ENCODE peak calls at places on chromosomes 1 and 21, in nine cellular contexts. One of them, this sample, is unnamed.

GRCh38 chr21:29376556-29376955 is 77.8 kb downstream of the BACH1 start:
- DNase-seq in CD14-positive monocyte: peak; percentile 57
- DNase-seq in progenitor cell of endocrine pancreas: no peak
- DNase-seq in astrocyte of the cerebellum: no peak
- DNase-seq in nephron progenitor cell: peak; percentile 16
- DNase-seq in IMR-90: no peak
- DNase-seq in mammary epithelial cell: no peak
- DNase-seq in type B pancreatic cell: no peak
- DNase-seq in cardiac muscle cell: peak; percentile 34
- DNase-seq in this sample: peak; percentile 23

GRCh38 chr1:178566187-178566586 is 53.3 kb downstream of the TEX35 start:
- DNase-seq in mammary epithelial cell: peak; percentile 58
- DNase-seq in type B pancreatic cell: no peak
- DNase-seq in CD14-positive monocyte: no peak
- DNase-seq in cardiac muscle cell: peak; percentile 10
- DNase-seq in IMR-90: peak; percentile 51
- DNase-seq in progenitor cell of endocrine pancreas: no peak
- DNase-seq in astrocyte of the cerebellum: no peak
- DNase-seq in nephron progenitor cell: no peak
- DNase-seq in this sample: no peak

GRCh38 chr1:8094481-8095241 is 68.6 kb upstream of the ERRFI1 start:
- DNase-seq in mammary epithelial cell: peak; percentile 67
- DNase-seq in astrocyte of the cerebellum: peak; percentile 70
- DNase-seq in progenitor cell of endocrine pancreas: no peak
- DNase-seq in IMR-90: peak; percentile 90
- DNase-seq in cardiac muscle cell: peak; percentile 74
- DNase-seq in CD14-positive monocyte: peak; percentile 51
- DNase-seq in nephron progenitor cell: no peak
- DNase-seq in type B pancreatic cell: no peak
- DNase-seq in this sample: no peak

GRCh38 chr1:160108888-160109662 is 6.5 kb upstream of the ATP1A2 start:
- DNase-seq in CD14-positive monocyte: peak; percentile 58
- DNase-seq in astrocyte of the cerebellum: peak; percentile 31
- DNase-seq in type B pancreatic cell: no peak
- DNase-seq in cardiac muscle cell: peak; percentile 74
- DNase-seq in progenitor cell of endocrine pancreas: no peak
- DNase-seq in mammary epithelial cell: no peak
- DNase-seq in nephron progenitor cell: peak; percentile 41
- DNase-seq in IMR-90: peak; percentile 52
- DNase-seq in this sample: no peak

GRCh38 chr1:5271264-5271663 is 616.9 kb downstream of the AJAP1 start:
- DNase-seq in progenitor cell of endocrine pancreas: no peak
- DNase-seq in mammary epithelial cell: no peak
- DNase-seq in cardiac muscle cell: no peak
- DNase-seq in type B pancreatic cell: no peak
- DNase-seq in nephron progenitor cell: no peak
- DNase-seq in astrocyte of the cerebellum: no peak
- DNase-seq in IMR-90: no peak
- DNase-seq in CD14-positive monocyte: no peak
- DNase-seq in this sample: no peak

GRCh38 chr1:53968125-53968513 is 22.0 kb downstream of the LRRC42 start:
- DNase-seq in progenitor cell of endocrine pancreas: no peak
- DNase-seq in astrocyte of the cerebellum: no peak
- DNase-seq in mammary epithelial cell: no peak
- DNase-seq in CD14-positive monocyte: no peak
- DNase-seq in type B pancreatic cell: no peak
- DNase-seq in nephron progenitor cell: no peak
- DNase-seq in IMR-90: peak; percentile 72
- DNase-seq in cardiac muscle cell: no peak
- DNase-seq in this sample: no peak

GRCh38 chr1:65958561-65959350 is 166.1 kb downstream of the PDE4B start:
- DNase-seq in astrocyte of the cerebellum: peak; percentile 49
- DNase-seq in CD14-positive monocyte: no peak
- DNase-seq in nephron progenitor cell: peak; percentile 29
- DNase-seq in type B pancreatic cell: no peak
- DNase-seq in cardiac muscle cell: peak; percentile 71
- DNase-seq in progenitor cell of endocrine pancreas: no peak
- DNase-seq in IMR-90: peak; percentile 60
- DNase-seq in mammary epithelial cell: peak; percentile 31
- DNase-seq in this sample: no peak

GRCh38 chr1:97693601-97694000 is 227.2 kb downstream of the DPYD start:
- DNase-seq in progenitor cell of endocrine pancreas: no peak
- DNase-seq in astrocyte of the cerebellum: no peak
- DNase-seq in nephron progenitor cell: no peak
- DNase-seq in mammary epithelial cell: no peak
- DNase-seq in type B pancreatic cell: no peak
- DNase-seq in cardiac muscle cell: no peak
- DNase-seq in CD14-positive monocyte: no peak
- DNase-seq in IMR-90: no peak
- DNase-seq in this sample: no peak

GRCh38 chr1:208139434-208140086 is 104.6 kb downstream of the PLXNA2 start:
- DNase-seq in IMR-90: no peak
- DNase-seq in CD14-positive monocyte: no peak
- DNase-seq in type B pancreatic cell: no peak
- DNase-seq in mammary epithelial cell: no peak
- DNase-seq in progenitor cell of endocrine pancreas: no peak
- DNase-seq in nephron progenitor cell: no peak
- DNase-seq in cardiac muscle cell: no peak
- DNase-seq in astrocyte of the cerebellum: no peak
- DNase-seq in this sample: no peak

GRCh38 chr1:216095400-216095799 is 327.8 kb downstream of the USH2A start:
- DNase-seq in nephron progenitor cell: no peak
- DNase-seq in progenitor cell of endocrine pancreas: no peak
- DNase-seq in astrocyte of the cerebellum: no peak
- DNase-seq in mammary epithelial cell: no peak
- DNase-seq in type B pancreatic cell: no peak
- DNase-seq in CD14-positive monocyte: no peak
- DNase-seq in IMR-90: no peak
- DNase-seq in cardiac muscle cell: no peak
- DNase-seq in this sample: no peak

GRCh38 chr1:209886219-209886536 is 51.8 kb upstream of the SYT14 start:
- DNase-seq in IMR-90: no peak
- DNase-seq in astrocyte of the cerebellum: no peak
- DNase-seq in progenitor cell of endocrine pancreas: no peak
- DNase-seq in mammary epithelial cell: no peak
- DNase-seq in cardiac muscle cell: no peak
- DNase-seq in nephron progenitor cell: no peak
- DNase-seq in CD14-positive monocyte: no peak
- DNase-seq in type B pancreatic cell: no peak
- DNase-seq in this sample: no peak

GRCh38 chr1:230163205-230163604 is 96.2 kb downstream of the GALNT2 start:
- DNase-seq in progenitor cell of endocrine pancreas: no peak
- DNase-seq in type B pancreatic cell: no peak
- DNase-seq in cardiac muscle cell: peak; percentile 66
- DNase-seq in mammary epithelial cell: peak; percentile 12
- DNase-seq in nephron progenitor cell: no peak
- DNase-seq in CD14-positive monocyte: no peak
- DNase-seq in IMR-90: peak; percentile 87
- DNase-seq in astrocyte of the cerebellum: no peak
- DNase-seq in this sample: no peak

GRCh38 chr1:16375521-16376359 is 8.7 kb downstream of the SZRD1 start:
- DNase-seq in type B pancreatic cell: no peak
- DNase-seq in IMR-90: peak; percentile 78
- DNase-seq in cardiac muscle cell: peak; percentile 87
- DNase-seq in nephron progenitor cell: no peak
- DNase-seq in mammary epithelial cell: no peak
- DNase-seq in CD14-positive monocyte: no peak
- DNase-seq in progenitor cell of endocrine pancreas: no peak
- DNase-seq in astrocyte of the cerebellum: no peak
- DNase-seq in this sample: no peak

GRCh38 chr1:81690881-81691453 is 109.8 kb upstream of the ADGRL2 start:
- DNase-seq in mammary epithelial cell: no peak
- DNase-seq in CD14-positive monocyte: no peak
- DNase-seq in progenitor cell of endocrine pancreas: no peak
- DNase-seq in type B pancreatic cell: no peak
- DNase-seq in nephron progenitor cell: no peak
- DNase-seq in astrocyte of the cerebellum: no peak
- DNase-seq in cardiac muscle cell: no peak
- DNase-seq in IMR-90: no peak
- DNase-seq in this sample: no peak

GRCh38 chr21:16863541-16863940 is 649.3 kb upstream of the CXADR start:
- DNase-seq in mammary epithelial cell: no peak
- DNase-seq in CD14-positive monocyte: no peak
- DNase-seq in astrocyte of the cerebellum: no peak
- DNase-seq in IMR-90: no peak
- DNase-seq in type B pancreatic cell: no peak
- DNase-seq in cardiac muscle cell: no peak
- DNase-seq in progenitor cell of endocrine pancreas: no peak
- DNase-seq in nephron progenitor cell: no peak
- DNase-seq in this sample: no peak

DNA sequence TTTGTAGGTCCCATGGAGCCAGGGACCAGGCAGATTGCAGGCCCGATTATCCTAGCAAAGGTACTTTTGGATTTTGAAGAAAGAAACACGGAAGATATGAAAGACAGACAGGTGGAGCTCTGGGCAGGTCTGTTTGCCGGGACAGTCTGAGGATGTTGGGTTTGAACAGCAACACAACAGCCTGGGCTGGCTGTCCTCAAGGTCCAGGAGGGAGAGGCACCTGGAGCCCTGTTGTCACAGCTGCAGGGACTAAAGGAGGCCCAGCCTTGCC is 14.6 kb downstream of the H6PD start:
- DNase-seq in progenitor cell of endocrine pancreas: no peak
- DNase-seq in IMR-90: no peak
- DNase-seq in type B pancreatic cell: no peak
- DNase-seq in nephron progenitor cell: no peak
- DNase-seq in mammary epithelial cell: no peak
- DNase-seq in CD14-positive monocyte: no peak
- DNase-seq in cardiac muscle cell: no peak
- DNase-seq in astrocyte of the cerebellum: no peak
- DNase-seq in this sample: no peak
- TF ChIP-seq CTCF in progenitor cell of endocrine pancreas: no peak
- TF ChIP-seq CTCF in IMR-90: no peak
- TF ChIP-seq CTCF in type B pancreatic cell: no peak
- TF ChIP-seq CTCF in nephron progenitor cell: no peak
- TF ChIP-seq CTCF in mammary epithelial cell: no peak
- TF ChIP-seq CTCF in CD14-positive monocyte: no peak
- TF ChIP-seq CTCF in cardiac muscle cell: no peak
- TF ChIP-seq CTCF in astrocyte of the cerebellum: no peak
- TF ChIP-seq CTCF in this sample: no peak

GRCh38 chr1:205494119-205494518 is 10.3 kb upstream of the CDK18 start:
- DNase-seq in cardiac muscle cell: no peak
- DNase-seq in CD14-positive monocyte: no peak
- DNase-seq in progenitor cell of endocrine pancreas: no peak
- DNase-seq in mammary epithelial cell: no peak
- DNase-seq in type B pancreatic cell: no peak
- DNase-seq in astrocyte of the cerebellum: no peak
- DNase-seq in IMR-90: no peak
- DNase-seq in nephron progenitor cell: no peak
- DNase-seq in this sample: no peak

GRCh38 chr1:205491794-205492193 is 12.7 kb upstream of the CDK18 start:
- DNase-seq in progenitor cell of endocrine pancreas: no peak
- DNase-seq in cardiac muscle cell: no peak
- DNase-seq in CD14-positive monocyte: no peak
- DNase-seq in astrocyte of the cerebellum: no peak
- DNase-seq in nephron progenitor cell: no peak
- DNase-seq in IMR-90: no peak
- DNase-seq in mammary epithelial cell: no peak
- DNase-seq in type B pancreatic cell: no peak
- DNase-seq in this sample: no peak

GRCh38 chr1:205492201-205492667 is 12.2 kb upstream of the CDK18 start:
- DNase-seq in cardiac muscle cell: no peak
- DNase-seq in IMR-90: no peak
- DNase-seq in astrocyte of the cerebellum: no peak
- DNase-seq in nephron progenitor cell: no peak
- DNase-seq in CD14-positive monocyte: no peak
- DNase-seq in mammary epithelial cell: peak; percentile 21
- DNase-seq in type B pancreatic cell: no peak
- DNase-seq in progenitor cell of endocrine pancreas: no peak
- DNase-seq in this sample: no peak

GRCh38 chr1:205492774-205493173 is 11.7 kb upstream of the CDK18 start:
- DNase-seq in nephron progenitor cell: no peak
- DNase-seq in CD14-positive monocyte: no peak
- DNase-seq in astrocyte of the cerebellum: no peak
- DNase-seq in cardiac muscle cell: no peak
- DNase-seq in type B pancreatic cell: no peak
- DNase-seq in IMR-90: no peak
- DNase-seq in mammary epithelial cell: no peak
- DNase-seq in progenitor cell of endocrine pancreas: no peak
- DNase-seq in this sample: no peak

DNA sequence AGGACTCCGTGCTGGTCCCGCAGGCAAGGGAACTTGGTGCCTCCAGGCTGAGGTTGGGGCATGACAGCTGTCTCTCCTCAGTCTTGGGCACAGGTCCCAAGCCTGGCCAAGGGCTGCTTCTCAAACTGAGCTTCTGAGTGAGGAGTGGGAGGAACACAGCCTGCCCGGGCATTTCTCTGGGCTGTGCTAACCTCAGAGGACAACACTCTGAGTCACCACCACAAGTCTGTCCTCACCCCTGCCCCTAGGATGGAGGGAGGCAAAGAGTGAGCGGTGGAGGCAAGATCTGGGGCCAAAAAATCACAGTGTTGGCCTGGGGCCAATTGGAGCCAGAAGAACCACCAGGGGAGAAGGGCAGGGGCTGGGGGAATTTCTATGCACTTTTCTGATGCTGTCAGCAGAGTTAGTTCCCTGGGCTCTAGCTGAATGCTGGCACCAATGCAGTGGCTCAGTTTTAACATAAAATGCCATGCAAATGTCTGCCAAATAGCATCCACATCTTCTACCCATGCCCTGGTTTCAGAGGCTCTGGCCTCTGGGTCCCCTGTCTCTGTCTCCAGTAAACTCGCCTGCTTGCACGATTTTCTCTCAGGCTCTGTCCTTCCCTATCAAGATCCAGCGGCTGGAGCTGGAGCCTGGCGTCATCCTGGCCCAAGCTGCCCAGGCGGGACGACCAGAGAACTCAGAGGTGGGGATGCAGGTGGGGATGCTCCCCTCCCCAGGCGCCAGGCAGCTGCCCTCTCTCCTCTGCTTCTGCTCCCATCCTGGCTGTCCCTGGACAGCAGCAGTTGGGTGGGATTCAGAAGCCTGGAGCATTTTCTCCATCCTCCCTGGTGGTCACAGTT is 11.0 kb upstream of the CDK18 start:
- DNase-seq in mammary epithelial cell: peak; percentile 85
- DNase-seq in type B pancreatic cell: no peak
- DNase-seq in astrocyte of the cerebellum: peak; percentile 59
- DNase-seq in nephron progenitor cell: no peak
- DNase-seq in IMR-90: peak; percentile 56
- DNase-seq in cardiac muscle cell: peak; percentile 92
- DNase-seq in CD14-positive monocyte: peak; percentile 65
- DNase-seq in progenitor cell of endocrine pancreas: no peak
- DNase-seq in this sample: no peak
- TF ChIP-seq CTCF in mammary epithelial cell: no peak
- TF ChIP-seq CTCF in type B pancreatic cell: no peak
- TF ChIP-seq CTCF in astrocyte of the cerebellum: no peak
- TF ChIP-seq CTCF in nephron progenitor cell: no peak
- TF ChIP-seq CTCF in IMR-90: no peak
- TF ChIP-seq CTCF in cardiac muscle cell: no peak
- TF ChIP-seq CTCF in CD14-positive monocyte: no peak
- TF ChIP-seq CTCF in progenitor cell of endocrine pancreas: no peak
- TF ChIP-seq CTCF in this sample: no peak

GRCh38 chr1:157377216-157377821 is 175.0 kb downstream of the FCRL5 start:
- DNase-seq in type B pancreatic cell: no peak
- DNase-seq in IMR-90: peak; percentile 6
- DNase-seq in astrocyte of the cerebellum: no peak
- DNase-seq in cardiac muscle cell: peak; percentile 38
- DNase-seq in mammary epithelial cell: peak; percentile 37
- DNase-seq in CD14-positive monocyte: no peak
- DNase-seq in progenitor cell of endocrine pancreas: peak; percentile 49
- DNase-seq in nephron progenitor cell: peak; percentile 67
- DNase-seq in this sample: peak; percentile 40
- TF ChIP-seq CTCF in type B pancreatic cell: peak; percentile 73
- TF ChIP-seq CTCF in IMR-90: peak; percentile 64
- TF ChIP-seq CTCF in astrocyte of the cerebellum: peak; percentile 74
- TF ChIP-seq CTCF in cardiac muscle cell: peak; percentile 66
- TF ChIP-seq CTCF in mammary epithelial cell: peak; percentile 63
- TF ChIP-seq CTCF in CD14-positive monocyte: peak; percentile 90
- TF ChIP-seq CTCF in progenitor cell of endocrine pancreas: peak; percentile 61
- TF ChIP-seq CTCF in nephron progenitor cell: peak; percentile 53
- TF ChIP-seq CTCF in this sample: peak; percentile 78

GRCh38 chr1:17439250-17440073 is at the start of gene RCC2:
- DNase-seq in progenitor cell of endocrine pancreas: peak; percentile 52
- DNase-seq in astrocyte of the cerebellum: peak; percentile 33
- DNase-seq in mammary epithelial cell: peak; percentile 72
- DNase-seq in CD14-positive monocyte: no peak
- DNase-seq in cardiac muscle cell: peak; percentile 85
- DNase-seq in IMR-90: peak; percentile 80
- DNase-seq in nephron progenitor cell: peak; percentile 74
- DNase-seq in type B pancreatic cell: peak; percentile 81
- DNase-seq in this sample: peak; percentile 61
- TF ChIP-seq CTCF in progenitor cell of endocrine pancreas: peak; percentile 19
- TF ChIP-seq CTCF in astrocyte of the cerebellum: no peak
- TF ChIP-seq CTCF in mammary epithelial cell: no peak
- TF ChIP-seq CTCF in CD14-positive monocyte: no peak
- TF ChIP-seq CTCF in cardiac muscle cell: no peak
- TF ChIP-seq CTCF in IMR-90: peak; percentile 35
- TF ChIP-seq CTCF in nephron progenitor cell: no peak
- TF ChIP-seq CTCF in type B pancreatic cell: peak; percentile 47
- TF ChIP-seq CTCF in this sample: no peak

This sample was measured in natural killer cell.